ENCODE peak calls at places on chromosome 18, in four cellular contexts. P, Q, T and Z are unnamed samples.

GRCh38 chr18:12639990-12640880 is 17.7 kb downstream of the SPIRE1 start:
- DNase-seq in P (peak; percentile 88), T (no peak), Q (no peak), Z (peak; percentile 50)

GRCh38 chr18:48292787-48293409 is 116.3 kb downstream of the ZBTB7C start:
- DNase-seq in Q (no peak), P (no peak), T (no peak), Z (no peak)

GRCh38 chr18:77208969-77209368 is 40.7 kb upstream of the GALR1 start:
- DNase-seq in P (peak; percentile 82), T (no peak), Q (no peak), Z (peak; percentile 41)

GRCh38 chr18:51342815-51343214 is 145.3 kb upstream of the MEX3C start:
- DNase-seq in T (no peak), P (peak; percentile 90), Q (no peak), Z (no peak)

GRCh38 chr18:75132471-75132870 is 76.5 kb downstream of the PTGR3 start:
- DNase-seq in P (no peak), Q (no peak), T (no peak), Z (no peak)

GRCh38 chr18:2515408-2515807 is 55.9 kb downstream of the METTL4 start:
- DNase-seq in T (no peak), Q (no peak), P (peak; percentile 78), Z (peak; percentile 51)

GRCh38 chr18:36527740-36528455 is 230.4 kb downstream of the FHOD3 start:
- DNase-seq in Q (no peak), T (no peak), P (no peak), Z (no peak)

GRCh38 chr18:32373995-32374394 is 96.7 kb downstream of the GAREM1 start:
- DNase-seq in T (peak; percentile 30), Q (no peak), P (peak; percentile 71), Z (no peak)

GRCh38 chr18:56175309-56175708 is 463.1 kb downstream of the TXNL1 start:
- DNase-seq in T (no peak), Q (no peak), P (no peak), Z (no peak)

GRCh38 chr18:8706545-8706980 is 1.2 kb downstream of the MTCL1 start:
- DNase-seq in T (peak; percentile 6), P (no peak), Q (no peak), Z (peak; percentile 25)

GRCh38 chr18:36035253-36035652 is 32.1 kb downstream of the RPRD1A start:
- DNase-seq in Q (no peak), P (no peak), T (no peak), Z (no peak)

GRCh38 chr18:77032121-77032758 is 100.3 kb downstream of the MBP start:
- DNase-seq in T (no peak), Q (no peak), P (peak; percentile 47), Z (no peak)

GRCh38 chr18:48674758-48675157 is 135.9 kb downstream of the CTIF start:
- DNase-seq in Q (no peak), T (no peak), P (no peak), Z (no peak)